ENCODE peak calls at places on chromosomes 16 and 17, in seven cellular contexts. One of them, this sample, is unnamed.

GRCh38 chr16:20897253-20897896 is 2.8 kb downstream of the DCUN1D3 start:
- DNase-seq in mesenchymal stem cell: peak; percentile 73
- DNase-seq in H9: no peak
- DNase-seq in neural progenitor cell: no peak
- DNase-seq in IMR-90: peak; percentile 71
- DNase-seq in GM23338: no peak
- DNase-seq in A549: no peak
- DNase-seq in this sample: no peak

GRCh38 chr16:17246577-17246885 is 224.2 kb downstream of the XYLT1 start:
- DNase-seq in neural progenitor cell: no peak
- DNase-seq in H9: no peak
- DNase-seq in IMR-90: no peak
- DNase-seq in A549: no peak
- DNase-seq in mesenchymal stem cell: no peak
- DNase-seq in GM23338: no peak
- DNase-seq in this sample: no peak

GRCh38 chr17:21374455-21375161 is 1.5 kb upstream of the KCNJ12 start:
- DNase-seq in mesenchymal stem cell: no peak
- DNase-seq in GM23338: no peak
- DNase-seq in IMR-90: no peak
- DNase-seq in H9: no peak
- DNase-seq in neural progenitor cell: no peak
- DNase-seq in A549: no peak
- DNase-seq in this sample: no peak

GRCh38 chr17:15935891-15936290 is 9.0 kb upstream of the ADORA2B start:
- DNase-seq in neural progenitor cell: no peak
- DNase-seq in H9: no peak
- DNase-seq in IMR-90: no peak
- DNase-seq in GM23338: no peak
- DNase-seq in A549: no peak
- DNase-seq in mesenchymal stem cell: no peak
- DNase-seq in this sample: no peak

GRCh38 chr16:14007460-14007859 is 63.7 kb upstream of the MRTFB start:
- DNase-seq in IMR-90: peak; percentile 92
- DNase-seq in neural progenitor cell: no peak
- DNase-seq in H9: no peak
- DNase-seq in GM23338: no peak
- DNase-seq in mesenchymal stem cell: no peak
- DNase-seq in A549: no peak
- DNase-seq in this sample: no peak

GRCh38 chr16:2082171-2082982 is 34.6 kb downstream of the TSC2 start:
- DNase-seq in mesenchymal stem cell: no peak
- DNase-seq in GM23338: no peak
- DNase-seq in H9: no peak
- DNase-seq in neural progenitor cell: no peak
- DNase-seq in IMR-90: peak; percentile 41
- DNase-seq in A549: no peak
- DNase-seq in this sample: no peak

GRCh38 chr16:49748322-49748721 is 107.6 kb downstream of the ZNF423 start:
- DNase-seq in mesenchymal stem cell: peak; percentile 17
- DNase-seq in IMR-90: no peak
- DNase-seq in GM23338: no peak
- DNase-seq in H9: no peak
- DNase-seq in A549: no peak
- DNase-seq in neural progenitor cell: no peak
- DNase-seq in this sample: no peak

GRCh38 chr16:75943705-75944514 is 217.6 kb upstream of the CPHXL start:
- DNase-seq in A549: no peak
- DNase-seq in mesenchymal stem cell: no peak
- DNase-seq in IMR-90: no peak
- DNase-seq in neural progenitor cell: no peak
- DNase-seq in GM23338: no peak
- DNase-seq in H9: no peak
- DNase-seq in this sample: no peak

GRCh38 chr16:30354423-30355143 is 525 bp downstream of the CD2BP2 start:
- DNase-seq in neural progenitor cell: peak; percentile 75
- DNase-seq in mesenchymal stem cell: peak; percentile 31
- DNase-seq in H9: no peak
- DNase-seq in GM23338: peak; percentile 63
- DNase-seq in A549: no peak
- DNase-seq in IMR-90: peak; percentile 16
- DNase-seq in this sample: no peak

GRCh38 chr16:27387724-27388123 is 14.2 kb upstream of the IL21R start:
- DNase-seq in A549: no peak
- DNase-seq in H9: no peak
- DNase-seq in GM23338: no peak
- DNase-seq in neural progenitor cell: no peak
- DNase-seq in mesenchymal stem cell: no peak
- DNase-seq in IMR-90: no peak
- DNase-seq in this sample: no peak

GRCh38 chr16:50473375-50473945 is 74.7 kb upstream of the NKD1 start:
- DNase-seq in mesenchymal stem cell: no peak
- DNase-seq in A549: no peak
- DNase-seq in GM23338: no peak
- DNase-seq in H9: no peak
- DNase-seq in neural progenitor cell: no peak
- DNase-seq in IMR-90: no peak
- DNase-seq in this sample: peak; percentile 36

GRCh38 chr17:8109669-8110455 is 8.5 kb downstream of the ALOXE3 start:
- DNase-seq in mesenchymal stem cell: no peak
- DNase-seq in H9: peak; percentile 92
- DNase-seq in GM23338: peak; percentile 91
- DNase-seq in neural progenitor cell: peak; percentile 82
- DNase-seq in A549: peak; percentile 75
- DNase-seq in IMR-90: no peak
- DNase-seq in this sample: no peak

GRCh38 chr17:37847811-37848331 is 76.3 kb upstream of the TBC1D3K start:
- DNase-seq in H9: no peak
- DNase-seq in IMR-90: no peak
- DNase-seq in GM23338: no peak
- DNase-seq in mesenchymal stem cell: peak; percentile 52
- DNase-seq in A549: no peak
- DNase-seq in neural progenitor cell: no peak
- DNase-seq in this sample: no peak

GRCh38 chr17:50766222-50767023 is 895 bp downstream of the ANKRD40CL start:
- DNase-seq in IMR-90: no peak
- DNase-seq in neural progenitor cell: no peak
- DNase-seq in A549: no peak
- DNase-seq in mesenchymal stem cell: no peak
- DNase-seq in GM23338: no peak
- DNase-seq in H9: no peak
- DNase-seq in this sample: no peak

GRCh38 chr17:82985973-82986372 is 93.4 kb upstream of the METRNL start:
- DNase-seq in mesenchymal stem cell: peak; percentile 26
- DNase-seq in A549: no peak
- DNase-seq in neural progenitor cell: peak; percentile 71
- DNase-seq in IMR-90: peak; percentile 46
- DNase-seq in GM23338: peak; percentile 58
- DNase-seq in H9: peak; percentile 71
- DNase-seq in this sample: no peak

GRCh38 chr16:71807905-71808592 is 585 bp downstream of the AP1G1 start:
- DNase-seq in IMR-90: peak; percentile 21
- DNase-seq in H9: no peak
- DNase-seq in A549: peak; percentile 29
- DNase-seq in GM23338: peak; percentile 32
- DNase-seq in mesenchymal stem cell: peak; percentile 43
- DNase-seq in neural progenitor cell: peak; percentile 49
- DNase-seq in this sample: no peak

GRCh38 chr16:15961060-15961511 is 11.7 kb downstream of the ABCC1 start:
- DNase-seq in H9: no peak
- DNase-seq in neural progenitor cell: no peak
- DNase-seq in A549: no peak
- DNase-seq in IMR-90: peak; percentile 68
- DNase-seq in mesenchymal stem cell: no peak
- DNase-seq in GM23338: no peak
- DNase-seq in this sample: no peak

GRCh38 chr17:76179496-76180467 is 38.7 kb upstream of the FOXJ1 start:
- DNase-seq in mesenchymal stem cell: peak; percentile 37
- DNase-seq in A549: no peak
- DNase-seq in H9: no peak
- DNase-seq in neural progenitor cell: no peak
- DNase-seq in GM23338: no peak
- DNase-seq in IMR-90: peak; percentile 50
- DNase-seq in this sample: no peak

GRCh38 chr16:56343661-56344517 is 81.5 kb downstream of the AMFR start:
- DNase-seq in mesenchymal stem cell: no peak
- DNase-seq in GM23338: no peak
- DNase-seq in neural progenitor cell: no peak
- DNase-seq in H9: no peak
- DNase-seq in IMR-90: no peak
- DNase-seq in A549: no peak
- DNase-seq in this sample: peak; percentile 75

GRCh38 chr17:46943218-46943510 is 20.2 kb downstream of the GOSR2 start:
- DNase-seq in mesenchymal stem cell: no peak
- DNase-seq in A549: no peak
- DNase-seq in neural progenitor cell: no peak
- DNase-seq in GM23338: no peak
- DNase-seq in IMR-90: no peak
- DNase-seq in H9: no peak
- DNase-seq in this sample: no peak

GRCh38 chr16:57145964-57146647 is 39.7 kb downstream of the PSME3IP1 start:
- DNase-seq in H9: no peak
- DNase-seq in IMR-90: no peak
- DNase-seq in GM23338: no peak
- DNase-seq in mesenchymal stem cell: no peak
- DNase-seq in A549: no peak
- DNase-seq in neural progenitor cell: no peak
- DNase-seq in this sample: no peak

GRCh38 chr17:40015005-40015997 is at the start of gene CSF3:
- DNase-seq in neural progenitor cell: peak; percentile 53
- DNase-seq in A549: no peak
- DNase-seq in IMR-90: no peak
- DNase-seq in H9: no peak
- DNase-seq in GM23338: no peak
- DNase-seq in mesenchymal stem cell: no peak
- DNase-seq in this sample: no peak

GRCh38 chr16:30032083-30032819 is 1.2 kb upstream of the TLCD3B start:
- DNase-seq in neural progenitor cell: peak; percentile 83
- DNase-seq in mesenchymal stem cell: peak; percentile 66
- DNase-seq in A549: no peak
- DNase-seq in IMR-90: peak; percentile 67
- DNase-seq in GM23338: peak; percentile 94
- DNase-seq in H9: peak; percentile 87
- DNase-seq in this sample: no peak

GRCh38 chr16:51146256-51146924 is 4.7 kb downstream of the SALL1 start:
- DNase-seq in GM23338: no peak
- DNase-seq in A549: no peak
- DNase-seq in IMR-90: peak; percentile 75
- DNase-seq in mesenchymal stem cell: peak; percentile 85
- DNase-seq in neural progenitor cell: peak; percentile 44
- DNase-seq in H9: no peak
- DNase-seq in this sample: no peak

GRCh38 chr16:53980675-53981074 is 276.7 kb downstream of the FTO start:
- DNase-seq in IMR-90: peak; percentile 6
- DNase-seq in GM23338: no peak
- DNase-seq in A549: no peak
- DNase-seq in H9: no peak
- DNase-seq in neural progenitor cell: no peak
- DNase-seq in mesenchymal stem cell: no peak
- DNase-seq in this sample: no peak

GRCh38 chr17:16944334-16945140 is 27.4 kb downstream of the TNFRSF13B start:
- DNase-seq in IMR-90: no peak
- DNase-seq in A549: no peak
- DNase-seq in neural progenitor cell: peak; percentile 0
- DNase-seq in mesenchymal stem cell: no peak
- DNase-seq in GM23338: no peak
- DNase-seq in H9: peak; percentile 28
- DNase-seq in this sample: no peak
- H3K4me2 ChIP-seq in IMR-90: no peak overlapping the region
- H3K4me2 ChIP-seq in A549: no peak overlapping the region
- H3K4me2 ChIP-seq in neural progenitor cell: no peak overlapping the region
- H3K4me2 ChIP-seq in mesenchymal stem cell: no peak overlapping the region
- H3K4me2 ChIP-seq in GM23338: no peak overlapping the region
- H3K4me2 ChIP-seq in H9: no peak overlapping the region
- H3K4me2 ChIP-seq in this sample: no peak overlapping the region

GRCh38 chr16:80718480-80719220 is 85.7 kb downstream of the CDYL2 start:
- DNase-seq in mesenchymal stem cell: no peak
- DNase-seq in neural progenitor cell: peak; percentile 20
- DNase-seq in A549: no peak
- DNase-seq in IMR-90: peak; percentile 22
- DNase-seq in GM23338: peak; percentile 32
- DNase-seq in H9: peak; percentile 50
- DNase-seq in this sample: no peak
- H3K27ac ChIP-seq in mesenchymal stem cell: no peak overlapping the region
- H3K27ac ChIP-seq in neural progenitor cell: no peak overlapping the region
- H3K27ac ChIP-seq in A549: no peak overlapping the region
- H3K27ac ChIP-seq in IMR-90: no peak overlapping the region
- H3K27ac ChIP-seq in GM23338: no peak overlapping the region
- H3K27ac ChIP-seq in H9: no peak overlapping the region
- H3K27ac ChIP-seq in this sample: no peak overlapping the region

DNA sequence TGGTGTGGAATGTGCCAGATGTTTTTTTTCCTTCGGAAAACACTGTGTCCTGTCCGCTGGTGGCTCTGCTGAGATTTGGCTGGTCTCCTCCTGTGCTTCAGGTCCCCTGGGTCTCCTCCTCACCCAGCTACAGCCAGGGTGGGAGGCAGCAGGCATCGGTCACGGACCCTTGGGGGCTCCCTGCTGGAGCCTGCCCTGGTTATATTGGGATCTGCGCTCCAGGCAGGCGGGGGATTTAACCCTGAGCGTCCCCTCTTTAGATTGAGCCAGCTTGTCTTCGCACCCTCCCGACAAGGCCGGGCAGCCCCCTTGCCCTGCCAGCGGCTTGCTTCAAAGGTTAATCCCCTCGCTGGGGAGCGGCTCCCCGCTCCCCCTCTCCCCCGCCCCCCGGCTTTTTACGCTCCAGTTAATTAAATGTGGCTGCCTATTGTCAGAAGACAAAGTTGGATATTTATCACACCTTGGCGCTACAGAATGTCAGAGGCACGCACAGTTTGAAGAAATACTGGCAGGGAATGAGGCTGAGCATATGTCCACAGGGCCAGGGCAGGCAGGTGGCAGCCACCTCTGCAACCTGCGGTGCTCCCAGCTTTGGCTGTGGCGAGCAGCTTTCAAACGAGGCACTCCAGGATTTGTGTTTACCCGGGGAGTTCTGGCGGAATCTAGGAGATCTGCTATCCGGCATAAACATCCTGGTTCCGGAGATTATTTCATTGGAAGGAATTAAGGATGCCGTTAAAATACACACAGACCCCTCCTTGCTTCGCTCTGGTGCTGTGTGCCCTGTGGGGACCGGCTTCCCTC is 38.2 kb upstream of the GSE1 start:
- DNase-seq in A549: no peak
- DNase-seq in H9: no peak
- DNase-seq in mesenchymal stem cell: no peak
- DNase-seq in neural progenitor cell: peak; percentile 88
- DNase-seq in IMR-90: no peak
- DNase-seq in GM23338: no peak
- DNase-seq in this sample: no peak
- H3K4me2 ChIP-seq in A549: no peak overlapping the region
- H3K4me2 ChIP-seq in H9: no peak overlapping the region
- H3K4me2 ChIP-seq in mesenchymal stem cell: no peak overlapping the region
- H3K4me2 ChIP-seq in neural progenitor cell: peak overlapping the region; percentile 67
- H3K4me2 ChIP-seq in IMR-90: no peak overlapping the region
- H3K4me2 ChIP-seq in GM23338: peak overlapping the region; percentile 29
- H3K4me2 ChIP-seq in this sample: no peak overlapping the region

DNA sequence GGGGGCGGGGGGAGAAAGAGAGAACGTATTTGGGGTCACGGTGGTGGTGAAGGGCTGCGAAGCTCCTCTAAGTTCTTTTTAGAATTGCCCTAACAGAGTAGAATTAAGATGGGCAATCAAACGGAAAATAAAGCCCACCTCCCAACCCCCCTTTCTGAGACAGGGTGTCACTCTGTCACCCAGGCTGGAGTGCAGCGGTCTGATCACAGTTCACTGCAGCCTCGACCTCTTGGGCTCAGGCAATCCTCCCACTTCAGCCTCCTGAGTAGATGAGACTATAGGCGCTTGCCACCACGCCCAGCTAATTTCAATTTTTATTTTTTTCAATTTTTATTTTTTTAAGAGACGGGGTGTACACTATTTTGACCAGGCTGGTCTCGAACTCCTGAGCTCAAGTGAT is 710 bp upstream of the CAVIN1 start:
- DNase-seq in mesenchymal stem cell: no peak
- DNase-seq in H9: no peak
- DNase-seq in GM23338: no peak
- DNase-seq in A549: no peak
- DNase-seq in IMR-90: no peak
- DNase-seq in neural progenitor cell: no peak
- DNase-seq in this sample: no peak
- H3K27ac ChIP-seq in mesenchymal stem cell: peak overlapping the region; percentile 74
- H3K27ac ChIP-seq in H9: no peak overlapping the region
- H3K27ac ChIP-seq in GM23338: peak overlapping the region; percentile 92
- H3K27ac ChIP-seq in A549: peak overlapping the region; percentile 95
- H3K27ac ChIP-seq in IMR-90: peak overlapping the region; percentile 87
- H3K27ac ChIP-seq in neural progenitor cell: no peak overlapping the region
- H3K27ac ChIP-seq in this sample: peak overlapping the region; percentile 60